ENCODE peak calls at places on chromosomes 4 and X, in four cellular contexts. V is A549, E is WTC11, I is HepG2. X is an unnamed sample.

GRCh38 chrX:103254171-103254824 is 657 bp downstream of the TCEAL8 start:
- DNase-seq in V (peak), E (peak), I (peak), X (peak)

GRCh38 chr4:4859010-4859798 is at the start of gene MSX1:
- DNase-seq in E (peak), V (peak), I (peak), X (peak)

GRCh38 chr4:139552908-139553307 is 3.1 kb downstream of the SETD7 start:
- DNase-seq in E (no peak), V (no peak), I (no peak), X (no peak)

GRCh38 chr4:113052379-113052951 is 3.0 kb downstream of the ANK2 start:
- DNase-seq in E (no peak), V (no peak), I (no peak), X (no peak)

GRCh38 chr4:184384810-184385557 is 89.4 kb downstream of the IRF2 start:
- DNase-seq in V (no peak), E (no peak), I (no peak), X (no peak)

GRCh38 chrX:70485466-70485865 is 40.8 kb downstream of the DLG3 start:
- DNase-seq in V (no peak), E (no peak), I (no peak), X (no peak)

GRCh38 chr4:150875367-150875766 is 139.7 kb downstream of the LRBA start:
- DNase-seq in I (no peak), V (no peak), E (no peak), X (no peak)

GRCh38 chrX:12958461-12958860 is 16.4 kb upstream of the TMSB4X start:
- DNase-seq in E (no peak), V (no peak), I (no peak), X (no peak)

GRCh38 chr4:82891728-82892466 is 944 bp upstream of the SEC31A start:
- DNase-seq in E (no peak), I (no peak), V (no peak), X (no peak)

GRCh38 chrX:47467106-47467505 is 15.9 kb downstream of the ZNF41 start:
- DNase-seq in E (no peak), V (no peak), I (no peak), X (no peak)

GRCh38 chrX:110015915-110016314 is 13.0 kb downstream of the TMEM164 start:
- DNase-seq in I (no peak), V (no peak), E (no peak), X (no peak)

GRCh38 chrX:110022555-110023448 is 19.9 kb downstream of the TMEM164 start:
- DNase-seq in E (no peak), I (no peak), V (no peak), X (no peak)

GRCh38 chrX:110026099-110026844 is 23.4 kb downstream of the TMEM164 start:
- DNase-seq in E (no peak), I (no peak), V (peak), X (no peak)

DNA sequence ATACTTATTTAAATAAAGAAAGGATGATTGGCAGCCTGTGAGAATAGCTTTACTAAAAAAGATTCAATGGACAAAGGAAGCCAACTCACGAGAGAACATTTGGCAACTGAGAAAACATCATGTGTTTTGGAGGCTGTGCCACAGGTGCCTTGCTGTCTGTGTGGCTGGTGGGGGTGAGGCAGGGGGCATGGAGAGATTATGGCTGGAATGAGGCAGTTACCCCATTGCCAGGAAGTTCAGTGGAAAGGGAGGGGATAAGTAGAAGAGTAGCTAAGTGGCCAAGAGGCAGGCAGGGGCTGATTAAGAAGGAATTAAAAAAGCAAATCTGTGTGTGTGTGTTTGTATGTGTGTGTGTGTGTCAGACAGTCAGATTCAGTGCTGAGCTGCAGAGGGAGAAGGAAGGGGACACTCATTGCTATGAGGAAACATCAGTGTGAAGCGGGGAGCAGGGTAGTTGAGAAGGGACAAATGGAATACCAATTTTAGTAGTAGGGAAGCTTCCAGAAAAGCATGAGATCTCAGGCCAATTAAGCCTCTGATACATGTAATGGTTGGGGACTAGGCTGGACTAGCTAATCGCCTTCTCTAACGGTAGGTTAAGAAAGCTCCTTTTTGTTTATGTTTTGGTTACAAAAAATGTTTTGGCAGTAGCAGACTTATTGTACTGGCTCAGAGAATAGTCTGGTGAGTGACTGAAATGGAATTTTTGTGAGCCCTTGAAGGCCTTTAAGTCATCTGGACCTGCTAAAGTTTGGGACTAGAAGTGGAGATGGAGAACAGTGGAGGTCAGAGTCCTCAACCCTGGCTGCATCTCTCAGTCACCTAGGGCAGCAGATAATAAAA is 18.5 kb downstream of the TMEM164 start:
- DNase-seq in E (no peak), I (no peak), V (no peak), X (no peak)
- TF ChIP-seq HMGXB4 in E (no peak), I (no peak), V (no peak), X (no peak)

GRCh38 chrX:97968376-97969104 is 1084.8 kb downstream of the RPA4 start:
- DNase-seq in I (no peak), V (no peak), E (no peak), X (no peak)
- TF ChIP-seq HMGXB4 in I (no peak), V (no peak), E (no peak), X (no peak)

GRCh38 chr4:176939445-176939844 is 146.7 kb upstream of the VEGFC start:
- DNase-seq in I (no peak), V (no peak), E (no peak), X (no peak)
- TF ChIP-seq HMGXB4 in I (no peak), V (no peak), E (no peak), X (no peak)

DNA sequence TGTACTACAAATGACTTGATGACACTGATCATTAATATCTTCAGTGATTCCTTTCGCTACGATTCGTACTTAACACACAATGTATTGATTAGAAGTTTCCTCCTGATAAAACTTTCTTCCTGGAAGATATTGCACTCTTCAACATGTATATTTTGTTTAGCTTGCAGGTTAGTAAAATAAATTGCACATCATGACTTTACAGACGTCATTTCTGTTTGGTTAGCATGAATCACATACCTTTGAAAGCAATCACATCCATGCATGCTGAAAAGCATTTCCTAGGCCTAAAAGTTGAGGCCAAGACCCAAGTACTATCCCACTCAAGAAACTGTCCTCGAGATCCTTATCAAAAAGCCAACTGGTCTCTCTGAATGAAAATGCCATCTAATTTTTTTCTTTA is 1841.0 kb upstream of the PCDH7 start:
- DNase-seq in E (no peak), V (no peak), I (no peak), X (no peak)
- TF ChIP-seq HMGXB4 in E (no peak), V (no peak), I (no peak), X (no peak)

GRCh38 chr4:24511371-24512063 is 72.8 kb downstream of the DHX15 start:
- DNase-seq in V (no peak), E (no peak), I (no peak), X (no peak)

GRCh38 chr4:24514808-24515207 is 69.5 kb downstream of the DHX15 start:
- DNase-seq in I (no peak), E (no peak), V (no peak), X (peak)

GRCh38 chr4:24516926-24517325 is 67.4 kb downstream of the DHX15 start:
- DNase-seq in V (no peak), I (no peak), E (no peak), X (no peak)

GRCh38 chr4:24515698-24516097 is 68.7 kb downstream of the DHX15 start:
- DNase-seq in I (no peak), V (no peak), E (no peak), X (no peak)

DNA sequence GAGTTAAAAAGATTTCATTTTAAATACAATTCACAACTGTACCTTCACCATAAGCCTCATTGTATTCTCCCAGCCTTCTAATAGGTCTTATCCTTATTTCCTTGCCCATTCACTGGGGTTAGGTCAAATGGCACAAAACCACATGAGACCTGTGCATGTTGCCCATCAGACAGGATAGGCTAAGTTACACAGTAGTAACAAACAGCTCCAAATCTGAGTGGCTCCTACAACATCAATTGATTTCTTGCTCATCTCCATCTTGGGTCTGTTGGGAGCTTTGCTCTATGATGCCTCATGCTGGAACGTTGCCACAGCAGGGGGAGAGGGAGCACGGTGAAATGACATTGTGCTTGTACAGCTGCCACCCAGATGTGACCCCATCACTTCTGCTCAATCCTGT is 70.6 kb downstream of the DHX15 start:
- DNase-seq in I (no peak), V (no peak), E (no peak), X (no peak)
- TF ChIP-seq HMGXB4 in I (no peak), V (no peak), E (no peak), X (no peak)

GRCh38 chr4:138223191-138223910 is 18.8 kb downstream of the SLC7A11 start:
- DNase-seq in V (peak), E (no peak), I (no peak), X (no peak)
- TF ChIP-seq HMGXB4 in V (no peak), E (no peak), I (no peak), X (no peak)

DNA sequence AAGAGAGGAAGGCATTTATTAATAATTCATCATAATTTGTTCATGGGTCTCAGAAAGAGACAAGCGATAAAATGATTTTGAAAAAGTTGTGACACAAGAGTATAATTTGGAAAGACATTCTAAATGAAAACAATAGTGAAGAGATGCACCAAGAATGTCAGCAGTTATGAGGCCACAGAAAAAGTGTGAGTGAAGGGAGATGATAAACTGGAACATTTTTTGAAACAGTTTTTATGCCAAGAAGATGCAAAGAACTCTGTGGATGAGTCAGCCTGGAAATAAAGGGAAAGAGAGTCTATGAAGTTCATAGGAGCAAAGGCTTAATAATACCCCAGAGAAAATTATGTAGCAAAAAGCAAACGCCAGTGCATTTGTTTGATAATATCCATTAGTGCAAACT is 188.4 kb upstream of the TBC1D9 start:
- DNase-seq in E (no peak), V (no peak), I (no peak), X (no peak)
- TF ChIP-seq HMGXB4 in E (no peak), V (no peak), I (no peak), X (no peak)

DNA sequence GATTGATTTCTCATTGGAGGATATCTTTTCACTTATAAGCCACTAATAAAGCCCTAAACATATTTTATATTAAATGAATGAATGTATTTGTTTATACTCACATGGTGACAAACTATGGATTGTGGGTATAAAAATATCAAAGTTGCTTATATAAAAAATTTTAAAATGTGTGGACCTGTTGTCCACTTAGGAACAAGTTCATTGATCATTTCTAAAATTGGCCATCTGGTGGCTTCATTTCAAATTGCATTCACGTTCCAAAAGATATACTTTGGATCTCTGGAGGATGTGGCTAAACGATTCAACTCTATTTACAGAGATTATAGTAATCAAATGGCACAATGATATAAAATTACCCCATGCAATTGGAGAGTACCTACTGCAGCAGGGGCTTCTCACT is 32.5 kb downstream of the FSTL5 start:
- DNase-seq in I (no peak), V (peak), E (no peak), X (no peak)
- TF ChIP-seq HMGXB4 in I (no peak), V (no peak), E (no peak), X (no peak)

GRCh38 chrX:16002185-16002584 is 121.2 kb upstream of the GRPR start:
- DNase-seq in I (no peak), V (no peak), E (no peak), X (no peak)
- TF ChIP-seq HMGXB4 in I (no peak), V (no peak), E (no peak), X (no peak)

X was measured in K562.